ENCODE peak calls at places on chromosomes 1 and 21, in six cellular contexts. I is body of pancreas, O is Peyer's patch, Z is kidney, U is transverse colon, C is hepatocyte. X is an unnamed sample.

GRCh38 chr1:48000883-48001282 is 3.7 kb upstream of the TRABD2B start:
- DNase-seq in I (no peak), O (no peak), Z (peak), U (no peak), C (no peak), X (no peak)

GRCh38 chr1:42730002-42730401 is 10.0 kb downstream of the CLDN19 start:
- DNase-seq in I (no peak), O (no peak), Z (no peak), U (no peak), C (no peak), X (no peak)

GRCh38 chr1:46302091-46303037 is 1.1 kb downstream of the LRRC41 start:
- DNase-seq in I (peak), O (peak), Z (peak), U (peak), C (peak), X (peak)

GRCh38 chr1:151189638-151190445 is at the start of gene VPS72:
- DNase-seq in I (peak), O (peak), Z (peak), U (peak), C (peak), X (peak)

GRCh38 chr1:21302747-21303715 is 12.8 kb upstream of the ECE1 start:
- DNase-seq in I (no peak), O (no peak), Z (no peak), U (peak), C (no peak), X (peak)

GRCh38 chr1:207309775-207310273 is 11.7 kb upstream of the CD55 start:
- DNase-seq in I (peak), O (no peak), Z (no peak), U (peak), C (peak), X (peak)

GRCh38 chr1:9309080-9309479 is 16.4 kb downstream of the SPSB1 start:
- DNase-seq in I (no peak), O (no peak), Z (no peak), U (no peak), C (no peak), X (no peak)

GRCh38 chr1:227759345-227760300 is 24.4 kb downstream of the SNAP47 start:
- DNase-seq in I (no peak), O (no peak), Z (peak), U (peak), C (peak), X (peak)

GRCh38 chr1:101004666-101005065 is 20.9 kb downstream of the DPH5 start:
- DNase-seq in I (no peak), O (no peak), Z (no peak), U (no peak), C (no peak), X (peak)

GRCh38 chr1:11143401-11143800 is 43.7 kb upstream of the EXOSC10 start:
- DNase-seq in I (no peak), O (no peak), Z (no peak), U (no peak), C (no peak), X (no peak)

GRCh38 chr1:59477286-59477685 is 180.4 kb downstream of the FGGY start:
- DNase-seq in I (no peak), O (no peak), Z (no peak), U (no peak), C (no peak), X (no peak)

GRCh38 chr1:232162001-232162400 is 467.9 kb downstream of the SIPA1L2 start:
- DNase-seq in I (no peak), O (no peak), Z (no peak), U (no peak), C (no peak), X (no peak)

GRCh38 chr1:51241119-51241518 is 5.0 kb downstream of the RNF11 start:
- DNase-seq in I (no peak), O (no peak), Z (no peak), U (no peak), C (no peak), X (no peak)

GRCh38 chr1:59292557-59292956 is 4.3 kb upstream of the FGGY start:
- DNase-seq in I (no peak), O (peak), Z (no peak), U (peak), C (peak), X (peak)

GRCh38 chr1:58618303-58618702 is 41.3 kb upstream of the TACSTD2 start:
- DNase-seq in I (peak), O (no peak), Z (no peak), U (peak), C (peak), X (peak)

GRCh38 chr1:48480504-48480903 is 8.5 kb upstream of the SPATA6 start:
- DNase-seq in I (no peak), O (no peak), Z (no peak), U (no peak), C (no peak), X (no peak)

GRCh38 chr1:54808443-54809207 is 7.5 kb upstream of the TTC22 start:
- DNase-seq in I (no peak), O (peak), Z (no peak), U (peak), C (no peak), X (no peak)

GRCh38 chr1:240743696-240744095 is 131.7 kb upstream of the GREM2 start:
- DNase-seq in I (no peak), O (no peak), Z (no peak), U (no peak), C (no peak), X (no peak)

GRCh38 chr1:241551759-241552638 is 19.8 kb downstream of the KMO start:
- DNase-seq in I (no peak), O (peak), Z (no peak), U (peak), C (no peak), X (no peak)

GRCh38 chr1:41322101-41322661 is 39.1 kb upstream of the FOXO6 start:
- DNase-seq in I (no peak), O (no peak), Z (no peak), U (no peak), C (no peak), X (no peak)

GRCh38 chr21:37932936-37933335 is 16.7 kb upstream of the KCNJ6 start:
- DNase-seq in I (no peak), O (no peak), Z (no peak), U (no peak), C (no peak), X (no peak)

GRCh38 chr1:178434360-178434759 is 62.4 kb downstream of the CLEC20A start:
- DNase-seq in I (no peak), O (no peak), Z (no peak), U (no peak), C (no peak), X (no peak)

GRCh38 chr1:206748348-206749034 is 22.1 kb upstream of the IL19 start:
- DNase-seq in I (no peak), O (no peak), Z (no peak), U (no peak), C (no peak), X (no peak)

GRCh38 chr1:109624215-109625010 is 4.8 kb downstream of the AMPD2 start:
- DNase-seq in I (no peak), O (peak), Z (peak), U (no peak), C (no peak), X (no peak)

GRCh38 chr1:92486251-92487077 is at the start of gene GFI1:
- DNase-seq in I (peak), O (peak), Z (peak), U (peak), C (peak), X (no peak)

GRCh38 chr21:33817663-33818433 is 97.8 kb downstream of the ATP5PO start:
- DNase-seq in I (no peak), O (no peak), Z (no peak), U (no peak), C (no peak), X (no peak)

GRCh38 chr1:115829023-115829674 is 11.8 kb downstream of the NHLH2 start:
- DNase-seq in I (no peak), O (no peak), Z (no peak), U (peak), C (peak), X (peak)

GRCh38 chr1:93056214-93056613 is 22.9 kb upstream of the MTF2 start:
- DNase-seq in I (no peak), O (no peak), Z (no peak), U (no peak), C (peak), X (peak)

GRCh38 chr21:36697473-36698159 is 1.3 kb upstream of the SIM2 start:
- DNase-seq in I (no peak), O (no peak), Z (no peak), U (no peak), C (no peak), X (no peak)

GRCh38 chr1:119159963-119160362 is 19.5 kb upstream of the WARS2 start:
- DNase-seq in I (no peak), O (no peak), Z (no peak), U (no peak), C (no peak), X (peak)

GRCh38 chr21:45421846-45422775 is 17.1 kb downstream of the COL18A1 start:
- DNase-seq in I (peak), O (no peak), Z (peak), U (no peak), C (no peak), X (no peak)

GRCh38 chr21:41924355-41924754 is 29.5 kb downstream of the C2CD2 start:
- DNase-seq in I (no peak), O (no peak), Z (no peak), U (no peak), C (no peak), X (peak)

GRCh38 chr1:152741656-152742055 is 16.2 kb upstream of the KPRP start:
- DNase-seq in I (no peak), O (no peak), Z (no peak), U (no peak), C (no peak), X (no peak)

GRCh38 chr1:98210064-98210463 is 289.2 kb upstream of the DPYD start:
- DNase-seq in I (no peak), O (no peak), Z (no peak), U (no peak), C (no peak), X (peak)
- H3K4me3 ChIP-seq in I (no peak), O (no peak), Z (no peak), U (no peak), C (no peak), X (peak)

DNA sequence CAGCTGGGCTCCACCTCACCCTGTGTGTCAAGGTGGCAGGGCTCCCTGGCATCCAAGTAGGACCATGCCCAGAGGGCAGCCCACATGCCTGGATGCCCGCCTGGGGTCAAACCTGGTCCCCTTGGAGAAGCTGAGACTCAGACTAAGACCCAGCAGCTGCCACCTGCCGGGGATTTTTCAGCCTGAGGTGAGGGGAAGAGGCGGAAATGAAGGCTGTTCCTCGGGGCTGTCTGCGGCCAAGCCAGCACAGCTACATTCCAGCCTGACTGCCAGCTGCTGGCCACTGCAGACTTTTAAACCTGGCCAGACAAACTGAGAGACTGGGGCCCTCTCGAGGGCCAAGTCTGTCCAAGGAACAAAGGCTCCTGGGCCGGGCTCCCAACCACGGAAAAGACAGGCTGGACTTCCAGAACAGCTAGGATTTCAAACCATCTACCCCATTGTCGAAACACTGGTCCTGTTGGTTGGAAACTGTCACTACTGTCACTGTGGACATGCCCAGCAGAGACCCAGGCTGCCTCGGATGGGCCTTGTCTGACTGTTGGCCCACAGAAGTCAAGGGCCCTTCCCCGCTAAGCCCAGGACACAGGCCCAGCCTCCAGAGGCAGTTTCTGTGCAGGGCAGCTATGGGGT is 21.9 kb upstream of the PLEKHG5 start:
- DNase-seq in I (no peak), O (no peak), Z (peak), U (no peak), C (no peak), X (peak)
- TF ChIP-seq CTCF in I (no peak), O (no peak), Z (no peak), U (no peak), C (no peak), X (no peak)

GRCh38 chr21:16195476-16195875 is 465.7 kb downstream of the USP25 start:
- DNase-seq in I (no peak), O (no peak), Z (no peak), U (no peak), C (no peak), X (peak)
- H3K4me3 ChIP-seq in I (no peak), O (no peak), Z (peak), U (peak), C (peak), X (peak)

GRCh38 chr21:31252091-31252490 is 92.0 kb downstream of the TIAM1 start:
- DNase-seq in I (no peak), O (no peak), Z (no peak), U (no peak), C (no peak), X (no peak)
- TF ChIP-seq CTCF in I (no peak), O (no peak), Z (no peak), U (no peak), C (no peak), X (no peak)

DNA sequence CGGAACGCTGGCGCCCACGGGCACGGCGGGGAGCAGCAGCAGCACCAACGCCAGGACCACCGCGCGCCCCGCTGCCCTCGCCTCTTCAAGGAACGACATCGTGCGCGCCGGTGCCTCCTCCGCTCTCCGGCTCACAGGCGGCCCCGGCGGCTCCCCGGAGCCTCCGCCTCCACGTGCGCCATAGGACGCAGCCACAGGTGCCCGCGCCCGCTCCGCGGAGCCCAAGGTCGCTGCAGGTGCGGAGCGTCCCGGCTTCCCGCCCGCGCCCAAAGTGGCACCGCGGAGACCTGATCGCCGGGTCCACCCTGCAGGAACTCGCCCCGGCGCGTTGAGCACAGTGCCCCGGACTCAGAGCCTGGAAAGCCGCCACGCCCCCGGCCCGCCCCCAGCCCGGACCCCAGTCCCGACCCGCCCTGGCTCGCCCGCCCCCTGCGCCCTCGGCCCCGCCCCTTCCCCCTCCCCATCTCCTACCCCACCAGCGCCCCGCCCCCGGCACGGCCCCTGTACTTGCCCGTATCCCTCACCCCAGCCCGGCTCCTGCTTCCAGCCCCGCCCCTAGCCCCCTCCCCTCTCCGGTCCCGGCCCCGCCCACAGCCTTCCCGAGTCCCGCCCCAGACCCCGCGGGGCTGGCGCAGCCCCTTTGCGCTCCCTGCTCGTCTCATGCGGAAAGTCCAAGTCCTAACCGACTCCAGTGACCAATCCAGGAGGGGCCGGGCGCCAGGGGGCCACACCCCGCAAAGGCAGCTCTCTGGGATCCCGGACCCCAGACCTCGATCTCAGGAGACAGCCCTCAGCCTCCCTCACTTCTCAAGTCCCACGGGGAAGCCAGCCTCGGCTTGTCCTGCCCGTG is at the start of gene MEGF6:
- DNase-seq in I (peak), O (peak), Z (no peak), U (peak), C (peak), X (no peak)
- H3K4me3 ChIP-seq in I (no peak), O (peak), Z (no peak), U (peak), C (peak), X (peak)

GRCh38 chr1:53462769-53463501 is 3.7 kb downstream of the DMRTB1 start:
- DNase-seq in I (no peak), O (no peak), Z (no peak), U (no peak), C (no peak), X (no peak)
- TF ChIP-seq CTCF in I (no peak), O (no peak), Z (no peak), U (no peak), C (no peak), X (no peak)

GRCh38 chr1:44048816-44049215 is 17.6 kb upstream of the SLC6A9 start:
- DNase-seq in I (no peak), O (no peak), Z (no peak), U (no peak), C (no peak), X (peak)
- H3K4me3 ChIP-seq in I (no peak), O (no peak), Z (no peak), U (no peak), C (no peak), X (no peak)